ENCODE peak calls at places on chromosomes 13 and 19, in eight cellular contexts. W is neural progenitor cell; M is endothelial cell; V is neuronal stem cell; O is H7; G is cardiac fibroblast; P is activated effector memory CD4-positive, alpha-beta T cell treated with anti-CD3 and anti-CD28 coated beads, Interleukin-2, amount 50 U/mL, for 16 hours; A is type B pancreatic cell. H is an unnamed sample.

GRCh38 chr13:91351980-91352379 is 4.5 kb downstream of the MIR17HG start:
- DNase-seq in W (peak), M (no peak), V (no peak), O (no peak), G (no peak), P (no peak), A (no peak), H (no peak)

GRCh38 chr13:50677687-50678463 is 165.6 kb downstream of the DLEU7 start:
- DNase-seq in W (no peak), M (no peak), V (no peak), O (no peak), G (peak), P (no peak), A (no peak), H (no peak)

GRCh38 chr19:6402834-6403608 is 10.1 kb upstream of the GTF2F1 start:
- DNase-seq in W (peak), M (no peak), V (no peak), O (peak), G (peak), P (no peak), A (no peak), H (no peak)

GRCh38 chr19:38506723-38507550 is 73.4 kb downstream of the RYR1 start:
- DNase-seq in W (peak), M (peak), V (peak), O (peak), G (peak), P (peak), A (no peak), H (no peak)

GRCh38 chr19:3153286-3154230 is 17.7 kb downstream of the GNA15 start:
- DNase-seq in W (no peak), M (no peak), V (no peak), O (no peak), G (no peak), P (no peak), A (no peak), H (no peak)

GRCh38 chr13:30906411-30906990 is 430 bp downstream of the MEDAG start:
- DNase-seq in W (no peak), M (peak), V (no peak), O (peak), G (no peak), P (no peak), A (no peak), H (no peak)

GRCh38 chr19:43983912-43984686 is at the start of gene ZNF155:
- DNase-seq in W (peak), M (peak), V (peak), O (peak), G (peak), P (peak), A (peak), H (no peak)

GRCh38 chr19:4449022-4449825 is 8.4 kb downstream of the UBXN6 start:
- DNase-seq in W (no peak), M (no peak), V (no peak), O (peak), G (no peak), P (no peak), A (no peak), H (no peak)

GRCh38 chr19:52535831-52536800 is 8.6 kb downstream of the ZNF808 start:
- DNase-seq in W (peak), M (peak), V (peak), O (peak), G (peak), P (peak), A (peak), H (peak)

GRCh38 chr19:5111051-5111450 is 142.1 kb downstream of the KDM4B start:
- DNase-seq in W (no peak), M (no peak), V (no peak), O (no peak), G (no peak), P (no peak), A (no peak), H (no peak)

GRCh38 chr19:7505682-7506384 is 10.1 kb upstream of the ZNF358 start:
- DNase-seq in W (peak), M (peak), V (no peak), O (peak), G (no peak), P (no peak), A (no peak), H (no peak)

H was measured in vagina.